ENCODE peak calls at places on chromosome 6, in nine cellular contexts. C is Peyer's patch; T is NCI-H226; A is AG10803; O is GOT3; W is HFFc6; Z is gastrocnemius medialis; D is AG08395; U is naive thymus-derived CD8-positive, alpha-beta T cell. L is an unnamed sample.

GRCh38 chr6:73491371-73491770 is 29.5 kb downstream of the EEF1A1 start:
- DNase-seq in C (no peak), D (no peak), T (no peak), W (no peak), U (no peak), A (no peak), Z (no peak), O (no peak), L (peak; percentile 10)

GRCh38 chr6:99588618-99589289 is 17.9 kb upstream of the PRDM13 start:
- DNase-seq in T (peak; percentile 31), O (peak; percentile 21), U (peak; percentile 78), C (peak; percentile 46), D (peak; percentile 75), W (peak; percentile 50), A (peak; percentile 72), Z (peak; percentile 69), L (peak; percentile 74)

GRCh38 chr6:122717350-122717749 is 62.2 kb upstream of the FABP7 start:
- DNase-seq in U (no peak), A (peak; percentile 19), T (no peak), C (no peak), W (no peak), Z (no peak), D (peak; percentile 26), O (no peak), L (peak; percentile 21)

GRCh38 chr6:26103770-26104456 is 16.7 kb downstream of the HFE start:
- DNase-seq in U (peak; percentile 97), W (peak; percentile 90), D (peak; percentile 88), O (peak; percentile 53), A (peak; percentile 94), C (peak; percentile 89), T (peak; percentile 88), Z (peak; percentile 76), L (peak; percentile 96)

GRCh38 chr6:46370622-46371021 is 120.6 kb downstream of the RCAN2 start:
- DNase-seq in T (no peak), O (no peak), C (no peak), D (no peak), W (no peak), U (no peak), Z (no peak), A (no peak), L (no peak)

GRCh38 chr6:131914967-131915751 is 36.0 kb downstream of the CCN2 start:
- DNase-seq in U (no peak), O (peak; percentile 6), W (peak; percentile 74), D (peak; percentile 77), C (peak; percentile 56), Z (no peak), A (peak; percentile 84), T (peak; percentile 20), L (peak; percentile 89)

GRCh38 chr6:15653581-15653980 is 9.2 kb downstream of the DTNBP1 start:
- DNase-seq in A (no peak), T (no peak), O (no peak), D (no peak), U (no peak), C (no peak), Z (no peak), W (no peak), L (no peak)

GRCh38 chr6:143959865-143960264 is 48.2 kb downstream of the PLAGL1 start:
- DNase-seq in Z (no peak), O (no peak), W (no peak), U (no peak), A (no peak), C (no peak), D (no peak), T (no peak), L (no peak)

GRCh38 chr6:138001750-138002349 is 105.4 kb downstream of the PERP start:
- DNase-seq in D (peak; percentile 42), W (peak; percentile 27), T (no peak), C (peak; percentile 41), O (no peak), U (peak; percentile 77), Z (no peak), A (peak; percentile 39), L (peak; percentile 67)

L was measured in fibroblast of pulmonary artery.